ENCODE peak calls at places on chromosomes 11 and 22, in five cellular contexts. W, P, R, K and J are unnamed samples.

GRCh38 chr11:67631853-67632174 is 2.1 kb upstream of the NUDT8 start:
- DNase-seq in R (no peak), P (no peak), K (no peak), W (no peak), J (no peak)

GRCh38 chr11:122715883-122716282 is 60.4 kb downstream of the UBASH3B start:
- DNase-seq in P (no peak), W (no peak), K (no peak), R (no peak), J (no peak)

GRCh38 chr11:12677131-12677530 is 2.9 kb downstream of the TEAD1 start:
- DNase-seq in R (no peak), W (no peak), K (no peak), P (peak; percentile 70), J (peak; percentile 36)

GRCh38 chr11:56843816-56844215 is 95.3 kb upstream of the OR9G4 start:
- DNase-seq in W (no peak), R (no peak), K (no peak), P (no peak), J (no peak)

GRCh38 chr11:9613118-9613829 is 39.8 kb downstream of the WEE1 start:
- DNase-seq in W (peak; percentile 97), R (peak; percentile 94), P (peak; percentile 97), K (peak; percentile 98), J (peak; percentile 99)

GRCh38 chr11:26442131-26442530 is 110.2 kb downstream of the ANO3 start:
- DNase-seq in W (no peak), R (no peak), P (peak; percentile 52), K (peak; percentile 82), J (peak; percentile 88)

GRCh38 chr11:14342906-14343305 is 16.1 kb downstream of the RRAS2 start:
- DNase-seq in P (peak; percentile 56), W (no peak), R (no peak), K (peak; percentile 73), J (peak; percentile 50)

GRCh38 chr22:25492162-25492561 is 72.3 kb upstream of the GRK3 start:
- DNase-seq in K (no peak), R (no peak), W (no peak), P (no peak), J (no peak)

GRCh38 chr11:86938900-86939880 is 16.0 kb downstream of the FZD4 start:
- DNase-seq in W (peak; percentile 46), K (peak; percentile 51), P (peak; percentile 59), R (no peak), J (peak; percentile 84)

GRCh38 chr22:37601540-37602442 is 6.8 kb upstream of the GGA1 start:
- DNase-seq in P (peak; percentile 19), R (peak; percentile 64), W (no peak), K (peak; percentile 67), J (peak; percentile 33)

GRCh38 chr11:72814831-72815618 is 814 bp downstream of the ATG16L2 start:
- DNase-seq in P (peak; percentile 68), K (peak; percentile 56), W (peak; percentile 93), R (no peak), J (peak; percentile 43)

GRCh38 chr11:67301951-67302516 is 1.3 kb upstream of the SSH3 start:
- DNase-seq in W (no peak), R (peak; percentile 78), P (peak; percentile 76), K (peak; percentile 27), J (no peak)

GRCh38 chr11:47857485-47858168 is 9.5 kb upstream of the NUP160 start:
- DNase-seq in R (no peak), W (no peak), K (no peak), P (no peak), J (no peak)

GRCh38 chr11:3207530-3208189 is 11.0 kb downstream of the MRGPRG start:
- DNase-seq in K (no peak), P (no peak), W (no peak), R (peak; percentile 33), J (no peak)

GRCh38 chr11:58784995-58785394 is 53.3 kb upstream of the GLYAT start:
- DNase-seq in R (no peak), P (no peak), W (no peak), K (no peak), J (no peak)

DNA sequence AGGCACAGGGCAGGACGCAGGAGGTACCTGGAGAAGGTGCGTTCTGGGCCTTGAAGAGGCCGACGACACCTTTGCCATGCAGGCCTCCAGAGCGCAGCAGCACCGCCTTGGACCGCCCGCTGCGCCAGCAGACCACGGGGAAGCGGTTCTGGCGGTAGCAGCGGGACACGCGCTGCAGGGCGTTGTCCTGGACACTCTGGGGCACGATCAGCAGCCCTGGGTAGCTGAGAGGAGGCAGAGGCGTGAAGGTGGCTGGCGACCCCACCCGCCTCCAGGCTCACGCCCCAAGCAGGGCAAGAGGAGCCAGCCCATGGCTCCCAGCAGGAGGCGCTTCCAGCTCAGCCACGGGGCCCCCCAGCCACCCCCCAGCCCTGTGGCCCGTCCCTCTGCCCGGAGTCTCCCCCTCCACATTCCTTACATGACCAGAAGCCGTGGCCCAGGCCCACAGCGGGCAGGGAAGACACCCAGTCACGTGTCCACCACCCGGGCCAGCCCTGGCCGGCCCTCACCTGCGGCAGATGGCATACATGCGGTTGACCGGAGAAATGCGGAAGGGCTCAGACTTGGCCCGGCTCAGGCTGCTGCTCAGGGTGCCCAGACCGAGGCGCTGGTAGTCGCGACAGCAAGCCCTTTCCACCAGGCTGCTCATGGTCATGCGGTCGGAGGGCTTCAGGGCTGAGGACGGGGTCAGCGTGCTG is 15.2 kb downstream of the SBF1 start:
- DNase-seq in P (no peak), K (no peak), W (no peak), R (no peak), J (no peak)
- TF ChIP-seq CTCF in P (no peak), K (no peak), W (no peak), R (no peak), J (no peak)

DNA sequence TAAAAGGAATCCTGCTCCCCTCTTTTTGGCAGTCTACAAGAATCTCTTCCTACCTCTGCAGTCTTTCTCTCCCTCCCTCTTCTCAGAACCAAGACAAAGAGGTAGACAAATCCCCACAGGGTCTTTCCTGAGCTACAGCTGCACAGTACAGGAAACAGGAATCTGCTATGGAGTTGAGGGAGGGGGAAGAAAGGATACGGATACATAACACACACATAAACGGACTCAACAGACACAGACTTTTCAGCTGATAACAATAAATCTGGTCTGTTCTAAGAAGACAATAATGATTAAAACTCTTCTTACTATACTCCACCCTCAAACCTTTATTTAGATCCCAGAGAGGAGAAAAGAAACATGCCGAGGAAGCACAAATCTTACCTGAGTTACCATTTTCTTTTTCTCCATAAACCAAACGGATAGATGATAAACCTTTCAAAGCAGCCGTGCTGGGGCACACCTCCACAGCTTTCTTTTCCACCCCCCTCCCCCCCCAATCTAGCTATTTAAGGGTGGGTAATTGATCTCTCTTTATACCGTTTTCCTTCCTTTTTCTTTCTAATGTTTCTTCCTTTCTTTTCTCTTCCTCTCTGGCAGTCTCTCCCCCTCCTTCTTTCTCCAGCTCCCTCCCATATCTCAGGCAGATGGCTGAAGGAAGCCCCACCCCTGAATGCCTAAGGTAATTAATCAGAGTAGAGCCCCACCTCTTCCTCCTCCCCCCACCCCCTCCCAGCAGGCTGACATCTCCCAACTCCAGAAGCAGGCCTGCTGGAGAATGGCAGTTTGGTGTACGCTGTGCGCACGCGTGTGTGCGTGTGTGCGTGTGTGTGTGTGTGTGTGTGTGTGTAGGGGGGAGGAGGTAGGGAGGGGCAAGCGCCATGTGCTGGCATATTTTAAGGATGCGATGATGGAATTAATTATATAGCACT is 122.4 kb downstream of the APOL5 start:
- DNase-seq in P (peak; percentile 97), R (peak; percentile 88), W (peak; percentile 62), K (peak; percentile 99), J (peak; percentile 97)
- H3K4me3 ChIP-seq in P (peak overlapping the region; percentile 81), R (peak overlapping the region; percentile 34), W (peak overlapping the region; percentile 69), K (peak overlapping the region; percentile 69), J (peak overlapping the region; percentile 72)

GRCh38 chr11:76524919-76525318 is 80.1 kb downstream of the EMSY start:
- DNase-seq in K (peak; percentile 84), W (no peak), R (no peak), P (peak; percentile 59), J (peak; percentile 91)
- TF ChIP-seq CTCF in K (no peak), W (no peak), R (no peak), P (no peak), J (no peak)

GRCh38 chr11:118947091-118947490 is 9.0 kb upstream of the UPK2 start:
- DNase-seq in P (no peak), W (no peak), R (no peak), K (no peak), J (no peak)
- H3K4me3 ChIP-seq in P (no peak overlapping the region), W (no peak overlapping the region), R (no peak overlapping the region), K (no peak overlapping the region), J (no peak overlapping the region)

GRCh38 chr11:19349340-19350025 is 108.7 kb upstream of the E2F8 start:
- DNase-seq in P (peak; percentile 50), R (no peak), K (no peak), W (no peak), J (no peak)

GRCh38 chr11:19347911-19348310 is 107.2 kb upstream of the E2F8 start:
- DNase-seq in P (no peak), R (no peak), W (no peak), K (no peak), J (no peak)

GRCh38 chr11:19345519-19345847 is 104.7 kb upstream of the E2F8 start:
- DNase-seq in P (no peak), W (no peak), K (no peak), R (no peak), J (no peak)

GRCh38 chr11:19344661-19345518 is 104.1 kb upstream of the E2F8 start:
- DNase-seq in P (peak; percentile 31), K (peak; percentile 38), R (no peak), W (peak; percentile 28), J (peak; percentile 53)

GRCh38 chr11:19345848-19346681 is 105.3 kb upstream of the E2F8 start:
- DNase-seq in R (no peak), K (no peak), P (peak; percentile 13), W (peak; percentile 21), J (peak; percentile 34)
- TF ChIP-seq CTCF in R (no peak), K (no peak), P (no peak), W (no peak), J (no peak)

GRCh38 chr11:88480217-88480616 is 142.7 kb upstream of the CTSC start:
- DNase-seq in W (no peak), K (peak; percentile 98), R (no peak), P (peak; percentile 86), J (peak; percentile 97)
- H3K4me3 ChIP-seq in W (no peak overlapping the region), K (no peak overlapping the region), R (no peak overlapping the region), P (no peak overlapping the region), J (no peak overlapping the region)

GRCh38 chr11:82229346-82229745 is 504.3 kb downstream of the FAM181B start:
- DNase-seq in W (no peak), K (peak; percentile 8), R (no peak), P (peak; percentile 33), J (peak; percentile 47)
- TF ChIP-seq CTCF in W (peak; percentile 28), K (peak; percentile 41), R (no peak), P (peak; percentile 35), J (peak; percentile 30)

DNA sequence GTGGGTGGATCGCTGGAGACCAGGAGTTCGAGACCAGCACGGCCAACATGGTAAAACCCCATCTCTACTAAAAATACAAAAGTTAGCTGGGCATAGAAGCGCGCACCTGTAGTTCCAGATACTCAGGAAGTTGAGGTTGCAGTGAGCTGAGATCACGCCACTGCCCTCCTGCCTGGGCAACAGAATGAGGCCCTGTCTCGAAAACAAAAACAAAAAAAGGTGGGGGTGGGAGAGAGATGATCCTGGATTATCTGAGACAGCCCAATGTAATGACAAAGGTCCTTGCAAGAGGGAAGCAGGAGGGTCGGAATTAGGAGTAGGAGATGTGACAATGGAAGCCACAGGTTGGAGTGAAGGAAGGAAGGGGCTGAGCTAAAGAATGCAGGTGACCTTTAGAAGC is 87.6 kb upstream of the APOA1 start:
- DNase-seq in K (no peak), W (no peak), P (no peak), R (no peak), J (no peak)
- H3K4me3 ChIP-seq in K (no peak overlapping the region), W (no peak overlapping the region), P (no peak overlapping the region), R (no peak overlapping the region), J (no peak overlapping the region)

GRCh38 chr22:39185601-39186012 is 33.1 kb upstream of the CBX7 start:
- DNase-seq in K (peak; percentile 92), W (no peak), R (peak; percentile 50), P (no peak), J (peak; percentile 84)
- TF ChIP-seq CTCF in K (peak; percentile 67), W (no peak), R (no peak), P (peak; percentile 27), J (peak; percentile 66)

GRCh38 chr11:76891285-76891684 is 30.6 kb downstream of the ACER3 start:
- DNase-seq in K (no peak), R (no peak), W (no peak), P (no peak), J (no peak)
- H3K4me3 ChIP-seq in K (no peak overlapping the region), R (no peak overlapping the region), W (no peak overlapping the region), P (no peak overlapping the region), J (no peak overlapping the region)